ENCODE peak calls at places on chromosomes 4 and X, in four cellular contexts. I, S, B and V are unnamed samples.

GRCh38 chr4:56804551-56804950 is 16.9 kb downstream of the SPINK2 start:
- DNase-seq in I (no peak), S (no peak), B (no peak), V (no peak)

GRCh38 chrX:119389214-119389613 is 9.9 kb upstream of the SLC25A43 start:
- DNase-seq in I (no peak), S (peak; percentile 40), B (no peak), V (no peak)

GRCh38 chr4:17030543-17030942 is 132.1 kb upstream of the LDB2 start:
- DNase-seq in I (peak; percentile 0), S (no peak), B (no peak), V (no peak)

GRCh38 chr4:138953962-138954371 is 61.6 kb upstream of the NOCT start:
- DNase-seq in I (no peak), S (no peak), B (no peak), V (no peak)

GRCh38 chrX:99761731-99762130 is 648.3 kb downstream of the PCDH19 start:
- DNase-seq in I (no peak), S (no peak), B (no peak), V (no peak)

GRCh38 chr4:138663883-138664282 is 351.7 kb upstream of the NOCT start:
- DNase-seq in I (no peak), S (no peak), B (no peak), V (no peak)

GRCh38 chrX:8845060-8845459 is 43.9 kb upstream of the FAM9A start:
- DNase-seq in I (peak; percentile 62), S (no peak), B (peak; percentile 3), V (peak; percentile 13)

GRCh38 chr4:865121-865465 is 39.2 kb upstream of the CPLX1 start:
- DNase-seq in I (no peak), S (no peak), B (no peak), V (no peak)

GRCh38 chr4:81599646-81600231 is 128.0 kb upstream of the RASGEF1B start:
- DNase-seq in I (no peak), S (no peak), B (no peak), V (no peak)

GRCh38 chrX:150767045-150767395 is 73.8 kb downstream of the MTMR1 start:
- DNase-seq in I (no peak), S (no peak), B (peak; percentile 65), V (no peak)

GRCh38 chrX:8846271-8846670 is 45.1 kb upstream of the FAM9A start:
- DNase-seq in I (no peak), S (no peak), B (no peak), V (no peak)

GRCh38 chrX:153767674-153768055 is 3.6 kb downstream of the PLXNB3 start:
- DNase-seq in I (no peak), S (no peak), B (no peak), V (no peak)

GRCh38 chrX:153766871-153767673 is 3.0 kb downstream of the PLXNB3 start:
- DNase-seq in I (no peak), S (no peak), B (no peak), V (no peak)

GRCh38 chrX:153764786-153765137 is 713 bp downstream of the PLXNB3 start:
- DNase-seq in I (no peak), S (peak; percentile 20), B (no peak), V (no peak)

GRCh38 chrX:153765138-153766079 is 1.4 kb downstream of the PLXNB3 start:
- DNase-seq in I (no peak), S (peak; percentile 33), B (peak; percentile 92), V (no peak)

GRCh38 chrX:153766098-153766817 is 2.2 kb downstream of the PLXNB3 start:
- DNase-seq in I (no peak), S (peak; percentile 48), B (peak; percentile 91), V (no peak)
- TF ChIP-seq NR3C1 in I (no peak), S (no peak), B (no peak), V (no peak)

GRCh38 chr4:38610844-38611550 is 53.0 kb upstream of the KLF3 start:
- DNase-seq in I (no peak), S (no peak), B (no peak), V (no peak)
- TF ChIP-seq NR3C1 in I (no peak), S (no peak), B (no peak), V (no peak)

GRCh38 chr4:41232406-41232805 is 18.1 kb upstream of the APBB2 start:
- DNase-seq in I (no peak), S (no peak), B (no peak), V (no peak)

GRCh38 chr4:41236046-41236445 is 20.7 kb upstream of the UCHL1 start:
- DNase-seq in I (no peak), S (no peak), B (no peak), V (no peak)

GRCh38 chr4:41236508-41236907 is 20.2 kb upstream of the UCHL1 start:
- DNase-seq in I (no peak), S (no peak), B (no peak), V (no peak)

GRCh38 chr4:41234424-41234823 is 20.1 kb upstream of the APBB2 start:
- DNase-seq in I (no peak), S (no peak), B (no peak), V (no peak)
- TF ChIP-seq NR3C1 in I (no peak), S (no peak), B (no peak), V (no peak)

GRCh38 chr4:168735735-168736134 is 238.9 kb downstream of the PALLD start:
- DNase-seq in I (no peak), S (no peak), B (no peak), V (no peak)
- TF ChIP-seq NR3C1 in I (no peak), S (no peak), B (no peak), V (no peak)

DNA sequence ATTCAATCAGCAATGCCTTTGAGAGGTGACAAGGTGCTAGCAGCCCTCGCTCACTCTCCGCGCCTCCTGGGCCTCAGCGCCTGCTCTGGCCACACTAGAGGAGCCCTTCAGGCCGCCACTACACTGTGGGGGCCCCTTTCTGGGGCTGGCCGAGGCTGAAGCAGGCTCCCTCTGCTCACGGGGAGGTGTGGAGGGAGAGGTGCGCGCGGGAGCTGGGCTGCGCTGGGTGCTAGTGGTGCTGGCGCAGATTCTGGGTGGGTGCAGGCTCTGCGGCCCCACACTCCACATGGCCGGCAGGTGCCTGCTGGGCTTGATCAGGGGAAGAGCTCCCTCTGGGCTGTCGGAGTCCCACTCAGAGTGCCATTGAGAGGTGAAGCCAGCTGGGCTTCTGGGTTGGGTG is 351.0 kb downstream of the GASK1B start:
- DNase-seq in I (no peak), S (no peak), B (no peak), V (no peak)
- TF ChIP-seq NR3C1 in I (no peak), S (no peak), B (no peak), V (no peak)

GRCh38 chr4:40455340-40455902 is 120.3 kb downstream of the CHRNA9 start:
- DNase-seq in I (no peak), S (peak; percentile 47), B (no peak), V (no peak)

GRCh38 chr4:40458683-40459082 is 123.5 kb downstream of the CHRNA9 start:
- DNase-seq in I (no peak), S (no peak), B (no peak), V (no peak)

GRCh38 chr4:40453912-40454311 is 118.8 kb downstream of the CHRNA9 start:
- DNase-seq in I (no peak), S (no peak), B (no peak), V (no peak)

GRCh38 chr4:40454816-40455215 is 119.7 kb downstream of the CHRNA9 start:
- DNase-seq in I (no peak), S (peak; percentile 6), B (no peak), V (no peak)

DNA sequence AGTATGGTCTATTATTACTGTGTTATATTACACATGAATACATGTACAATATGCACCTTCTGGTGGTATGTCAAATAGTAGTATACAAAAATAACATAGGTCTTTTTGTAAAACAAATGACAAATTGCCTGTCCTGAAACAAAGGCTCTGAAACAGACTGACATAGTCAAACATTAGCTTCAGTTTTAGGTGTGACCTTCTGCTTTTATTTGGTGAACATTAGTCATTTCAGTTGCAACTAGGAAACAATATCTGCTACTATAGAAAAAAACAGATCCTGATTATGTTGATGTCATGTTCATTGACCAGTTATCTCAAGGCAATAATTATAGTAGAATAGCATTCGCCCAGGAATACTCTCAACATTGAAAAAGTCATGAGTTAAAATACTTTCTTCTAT is 123.0 kb downstream of the CHRNA9 start:
- DNase-seq in I (no peak), S (peak; percentile 7), B (no peak), V (no peak)
- TF ChIP-seq NR3C1 in I (no peak), S (no peak), B (no peak), V (no peak)

GRCh38 chr4:94897023-94897422 is 139.3 kb downstream of the BMPR1B start:
- DNase-seq in I (no peak), S (peak; percentile 76), B (peak; percentile 63), V (peak; percentile 13)
- TF ChIP-seq NR3C1 in I (no peak), S (no peak), B (no peak), V (no peak)

DNA sequence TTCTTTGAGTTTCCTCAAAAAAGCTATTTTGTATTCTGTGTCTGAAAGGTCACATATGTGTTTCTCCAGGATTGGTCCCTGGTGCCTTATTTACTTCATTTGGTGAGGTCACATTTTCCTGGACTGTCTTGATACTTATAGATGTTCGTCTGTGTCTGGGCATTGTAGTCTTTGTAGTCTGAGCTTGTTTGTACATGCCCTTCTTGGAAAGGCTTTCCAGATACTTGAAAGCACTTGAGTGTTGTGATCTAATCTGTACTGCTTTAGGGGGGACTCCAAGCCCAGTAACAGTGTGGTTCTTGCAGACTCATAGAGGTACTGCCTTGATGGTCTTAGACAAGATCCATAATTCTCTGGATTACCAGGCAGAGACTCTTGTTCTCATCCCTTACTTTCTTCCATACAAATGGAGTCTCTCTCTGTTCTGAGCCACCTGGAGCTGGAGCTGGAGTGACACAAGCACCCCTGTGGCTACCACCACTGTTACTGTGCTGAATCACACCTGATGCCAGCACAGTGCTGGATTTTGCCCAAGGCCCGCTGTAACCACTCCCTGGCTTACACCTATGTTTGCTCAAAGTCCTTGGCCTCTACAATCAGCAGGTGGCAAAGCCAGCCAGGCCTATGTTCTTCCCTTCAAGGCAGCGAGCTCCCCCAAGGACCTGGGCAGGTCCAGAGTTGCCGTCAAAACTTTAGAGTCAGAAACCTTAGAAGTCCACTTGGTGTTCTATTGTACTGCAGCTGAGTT is 72.3 kb upstream of the EFHC2 start:
- DNase-seq in I (no peak), S (no peak), B (no peak), V (no peak)
- TF ChIP-seq NR3C1 in I (no peak), S (no peak), B (no peak), V (no peak)